ENCODE peak calls at places on chromosomes 16 and 17, in five cellular contexts. H, W, M, J and P are unnamed samples.

GRCh38 chr17:67682196-67682595 is 35.5 kb upstream of the NOL11 start:
- DNase-seq in H (no peak), W (peak), M (no peak), J (no peak), P (no peak)

GRCh38 chr17:1776857-1777256 is 15.0 kb downstream of the SERPINF1 start:
- DNase-seq in H (no peak), W (no peak), M (no peak), J (no peak), P (no peak)

GRCh38 chr16:84360748-84361147 is 7.6 kb upstream of the ATP2C2 start:
- DNase-seq in H (no peak), W (no peak), M (no peak), J (no peak), P (no peak)

GRCh38 chr16:68473358-68474064 is 25.2 kb upstream of the SMPD3 start:
- DNase-seq in H (no peak), W (no peak), M (no peak), J (no peak), P (no peak)

GRCh38 chr17:3724373-3725077 is 822 bp downstream of the HASPIN start:
- DNase-seq in H (no peak), W (no peak), M (no peak), J (no peak), P (no peak)

GRCh38 chr17:27578718-27579085 is 52.3 kb upstream of the LGALS9 start:
- DNase-seq in H (no peak), W (peak), M (no peak), J (no peak), P (no peak)

GRCh38 chr16:1788095-1788707 is 5.3 kb downstream of the IGFALS start:
- DNase-seq in H (no peak), W (peak), M (no peak), J (no peak), P (no peak)

GRCh38 chr17:67374329-67375053 is 2.6 kb upstream of the PITPNC1 start:
- DNase-seq in H (peak), W (peak), M (peak), J (peak), P (no peak)

GRCh38 chr17:74761419-74761818 is 13.0 kb downstream of the NHERF1 start:
- DNase-seq in H (no peak), W (no peak), M (no peak), J (no peak), P (no peak)

GRCh38 chr17:70414275-70414674 is 244.9 kb downstream of the KCNJ2 start:
- DNase-seq in H (no peak), W (no peak), M (no peak), J (no peak), P (no peak)

GRCh38 chr16:12027558-12027957 is 51.0 kb downstream of the SNX29 start:
- DNase-seq in H (no peak), W (no peak), M (no peak), J (no peak), P (no peak)

GRCh38 chr17:70405492-70406220 is 236.3 kb downstream of the KCNJ2 start:
- DNase-seq in H (no peak), W (no peak), M (no peak), J (peak), P (peak)

GRCh38 chr16:85586360-85587145 is 26.6 kb upstream of the GSE1 start:
- DNase-seq in H (peak), W (peak), M (peak), J (no peak), P (no peak)

GRCh38 chr16:79826732-79827514 is 226.4 kb upstream of the MAF start:
- DNase-seq in H (no peak), W (no peak), M (no peak), J (no peak), P (no peak)

GRCh38 chr17:28720247-28720996 is 637 bp downstream of the RPL23A start:
- DNase-seq in H (no peak), W (no peak), M (no peak), J (no peak), P (peak)

GRCh38 chr17:48718162-48718780 is 4.0 kb downstream of the PRAC1 start:
- DNase-seq in H (no peak), W (no peak), M (no peak), J (no peak), P (no peak)

GRCh38 chr16:1871974-1872635 is at the start of gene MEIOB:
- DNase-seq in H (peak), W (peak), M (no peak), J (no peak), P (no peak)

GRCh38 chr17:67047382-67047781 is 3.0 kb downstream of the CACNG1 start:
- DNase-seq in H (no peak), W (no peak), M (no peak), J (no peak), P (no peak)

GRCh38 chr16:11836653-11837244 is 14.6 kb downstream of the RSL1D1 start:
- DNase-seq in H (no peak), W (no peak), M (no peak), J (peak), P (peak)

GRCh38 chr17:2892305-2892971 is 96.2 kb downstream of the RAP1GAP2 start:
- DNase-seq in H (peak), W (peak), M (peak), J (peak), P (peak)

GRCh38 chr17:82019208-82019727 is 3.4 kb downstream of the CENPX start:
- DNase-seq in H (no peak), W (no peak), M (no peak), J (no peak), P (no peak)

GRCh38 chr16:50655558-50656055 is 25.5 kb downstream of the SNX20 start:
- DNase-seq in H (no peak), W (peak), M (no peak), J (no peak), P (no peak)

GRCh38 chr17:28372203-28372944 is 880 bp downstream of the SARM1 start:
- DNase-seq in H (no peak), W (no peak), M (no peak), J (peak), P (no peak)

GRCh38 chr16:56262148-56262878 is 71.0 kb downstream of the GNAO1 start:
- DNase-seq in H (peak), W (no peak), M (no peak), J (no peak), P (no peak)

GRCh38 chr16:64391009-64391663 is 730.7 kb downstream of the CDH11 start:
- DNase-seq in H (no peak), W (no peak), M (no peak), J (peak), P (no peak)

GRCh38 chr16:2838928-2839327 is 8.8 kb downstream of the ZG16B start:
- DNase-seq in H (peak), W (peak), M (peak), J (peak), P (no peak)

GRCh38 chr16:30902070-30902972 is 5.9 kb downstream of the CTF1 start:
- DNase-seq in H (peak), W (peak), M (peak), J (peak), P (no peak)
- TF ChIP-seq CTCF in H (peak), W (peak), M (peak), J (peak), P (peak)

GRCh38 chr17:50469671-50470305 is 1.1 kb upstream of the CHAD start:
- DNase-seq in H (no peak), W (no peak), M (no peak), J (no peak), P (no peak)
- H3K4me3 ChIP-seq in H (no peak), W (no peak), M (no peak), J (no peak), P (no peak)

GRCh38 chr17:49859991-49860953 is 12.4 kb upstream of the TAC4 start:
- DNase-seq in H (peak), W (no peak), M (no peak), J (no peak), P (no peak)
- TF ChIP-seq CTCF in H (no peak), W (no peak), M (no peak), J (no peak), P (no peak)

DNA sequence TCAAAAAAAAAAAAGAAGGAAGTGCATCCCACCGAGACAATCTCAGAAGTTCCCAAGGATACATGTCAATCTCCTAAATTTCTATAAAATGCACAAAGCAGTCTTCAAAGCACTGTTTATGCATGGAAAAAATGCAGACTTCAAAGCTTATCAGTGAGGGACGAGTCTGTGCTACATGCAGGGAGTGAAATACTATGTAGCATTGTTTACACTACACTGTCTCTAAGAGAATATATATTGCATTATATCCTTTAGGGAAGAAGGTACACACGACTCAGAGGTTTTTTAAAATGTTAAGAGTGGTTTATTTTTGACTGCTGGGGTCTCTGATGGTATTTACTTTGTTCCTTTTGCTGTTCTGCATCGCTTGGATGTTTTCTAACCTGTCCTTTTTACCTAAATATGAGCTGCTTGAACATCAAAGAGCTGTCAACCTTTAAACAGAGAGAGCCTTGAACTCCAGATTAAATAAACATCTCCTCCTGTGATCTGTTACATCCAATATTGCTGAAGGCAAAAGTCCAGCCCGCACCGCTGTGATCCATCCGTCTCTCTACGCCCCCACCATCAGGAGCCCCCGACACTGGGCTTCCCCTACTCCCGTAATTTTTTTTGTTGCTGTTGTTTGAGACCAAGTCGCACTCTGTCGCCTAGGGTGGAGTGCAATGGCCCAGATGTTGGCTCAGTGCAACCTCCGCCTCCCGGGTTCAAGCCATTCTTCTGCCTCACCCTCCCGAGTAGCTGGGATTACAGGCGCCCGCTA is 1.4 kb downstream of the FBXO31 start:
- DNase-seq in H (peak), W (no peak), M (no peak), J (no peak), P (no peak)
- H3K4me3 ChIP-seq in H (peak), W (peak), M (peak), J (peak), P (peak)

DNA sequence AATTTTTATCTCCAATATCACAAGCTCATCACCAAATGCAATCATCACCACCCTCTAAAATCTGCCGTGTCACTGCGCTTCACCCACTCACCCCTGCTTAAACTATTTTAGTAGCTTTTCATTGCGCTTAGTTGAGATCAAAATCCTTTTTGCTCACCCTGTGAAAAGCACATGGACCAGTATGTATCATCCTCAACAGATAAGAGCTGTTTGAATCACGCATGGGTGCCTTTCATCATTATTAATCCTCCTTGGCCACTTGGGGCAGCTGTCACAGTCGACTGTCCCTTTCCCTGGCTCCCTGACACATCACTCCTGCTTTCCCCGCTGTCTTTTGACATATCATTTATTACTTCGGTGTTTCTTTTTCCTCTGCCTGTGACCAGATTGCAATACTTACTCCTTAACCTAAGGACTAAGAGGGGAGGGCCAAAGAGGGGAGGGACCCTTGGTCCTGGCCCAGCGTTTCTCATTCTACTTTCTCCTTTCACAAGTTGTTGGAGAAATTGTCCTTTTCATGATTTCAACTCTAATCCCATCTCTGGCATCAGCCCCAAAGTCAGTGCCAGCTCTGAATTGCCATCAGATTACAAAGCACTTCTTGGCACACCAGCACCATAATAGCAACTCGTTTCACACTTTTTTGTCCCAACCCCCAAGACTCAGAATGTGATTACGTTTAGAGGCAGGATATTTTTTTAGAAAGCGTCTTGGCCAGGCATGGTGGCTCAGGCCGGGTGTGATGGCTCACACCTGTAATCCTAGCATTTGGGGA is 8.6 kb upstream of the KDM6B start:
- DNase-seq in H (no peak), W (peak), M (no peak), J (no peak), P (peak)
- TF ChIP-seq CTCF in H (no peak), W (no peak), M (peak), J (peak), P (no peak)

GRCh38 chr17:78973196-78973595 is 6.5 kb downstream of the LGALS3BP start:
- DNase-seq in H (no peak), W (no peak), M (no peak), J (no peak), P (no peak)

GRCh38 chr17:78972507-78973105 is 7.1 kb downstream of the LGALS3BP start:
- DNase-seq in H (no peak), W (no peak), M (no peak), J (no peak), P (no peak)

GRCh38 chr17:78976907-78977680 is 2.6 kb downstream of the LGALS3BP start:
- DNase-seq in H (no peak), W (no peak), M (no peak), J (no peak), P (no peak)

GRCh38 chr17:78973792-78974520 is 5.8 kb downstream of the LGALS3BP start:
- DNase-seq in H (no peak), W (no peak), M (no peak), J (no peak), P (no peak)

DNA sequence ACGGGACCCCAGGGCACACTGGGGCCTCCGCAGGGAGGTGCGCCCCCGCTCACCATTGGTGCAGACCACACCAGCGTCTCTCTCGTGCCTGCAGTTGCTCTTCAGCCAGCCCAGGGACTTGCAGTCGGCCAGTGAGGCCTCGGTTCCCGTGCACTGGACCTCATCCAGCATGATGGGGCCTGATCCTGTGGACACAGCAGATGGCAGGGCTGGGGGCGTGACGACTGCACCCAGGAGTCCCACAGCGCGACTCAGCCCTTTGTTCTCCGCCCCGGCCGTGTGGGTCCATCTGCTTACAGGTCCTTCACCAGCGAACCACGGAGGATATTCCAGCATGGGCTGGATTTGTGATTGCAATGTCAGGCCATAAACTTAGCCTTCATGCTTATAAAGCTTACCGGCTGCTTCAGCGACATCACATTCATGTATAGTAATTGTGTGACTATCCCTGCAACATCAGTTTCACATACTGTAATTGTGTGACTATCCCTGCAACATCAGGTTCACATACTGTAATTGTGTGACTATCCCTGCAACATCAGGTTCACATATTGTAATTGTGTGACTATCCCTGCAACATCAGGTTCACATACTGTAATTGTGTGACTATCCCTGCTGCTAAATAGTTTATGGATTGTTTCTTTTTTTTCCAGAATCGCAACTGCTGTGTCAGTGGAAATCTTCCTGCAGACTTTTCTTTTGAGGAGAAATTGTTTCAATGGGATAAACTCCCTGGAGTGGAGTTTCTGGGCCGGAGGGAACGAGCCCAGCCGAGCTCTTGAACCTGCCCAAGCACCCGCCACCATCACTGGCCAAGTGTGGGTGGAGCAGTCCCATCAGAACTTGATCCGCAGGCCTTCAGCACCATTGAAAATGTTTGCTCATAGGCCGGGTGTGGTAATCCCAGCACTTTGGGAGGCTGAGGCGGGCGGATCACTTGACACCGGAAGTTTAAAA is 4.8 kb downstream of the LGALS3BP start:
- DNase-seq in H (peak), W (peak), M (peak), J (peak), P (peak)
- H3K4me3 ChIP-seq in H (no peak), W (no peak), M (peak), J (peak), P (no peak)

GRCh38 chr16:54280751-54281150 is 5.8 kb downstream of the IRX3 start:
- DNase-seq in H (no peak), W (no peak), M (no peak), J (no peak), P (no peak)
- TF ChIP-seq CTCF in H (no peak), W (no peak), M (no peak), J (no peak), P (no peak)

DNA sequence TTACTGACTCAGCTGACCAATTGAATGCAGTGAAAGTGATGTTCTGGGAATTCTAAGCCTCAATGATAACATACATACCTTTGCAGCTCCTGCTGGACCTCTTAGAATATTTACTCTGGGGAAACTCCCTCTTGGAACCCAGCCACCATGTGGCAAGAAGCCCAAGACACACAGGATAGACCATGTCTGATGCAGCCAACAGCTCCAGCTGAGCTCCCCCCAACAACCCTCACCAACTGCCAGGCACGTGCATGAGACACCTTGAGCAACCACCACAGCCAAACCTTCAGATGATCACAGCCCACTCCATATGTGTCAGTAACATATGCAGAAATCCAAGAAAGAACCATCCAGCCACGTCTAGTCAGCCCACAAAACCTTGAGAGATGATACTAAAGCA is 53.0 kb downstream of the XYLT1 start:
- DNase-seq in H (peak), W (no peak), M (no peak), J (no peak), P (no peak)
- H3K4me3 ChIP-seq in H (no peak), W (no peak), M (no peak), J (no peak), P (no peak)

DNA sequence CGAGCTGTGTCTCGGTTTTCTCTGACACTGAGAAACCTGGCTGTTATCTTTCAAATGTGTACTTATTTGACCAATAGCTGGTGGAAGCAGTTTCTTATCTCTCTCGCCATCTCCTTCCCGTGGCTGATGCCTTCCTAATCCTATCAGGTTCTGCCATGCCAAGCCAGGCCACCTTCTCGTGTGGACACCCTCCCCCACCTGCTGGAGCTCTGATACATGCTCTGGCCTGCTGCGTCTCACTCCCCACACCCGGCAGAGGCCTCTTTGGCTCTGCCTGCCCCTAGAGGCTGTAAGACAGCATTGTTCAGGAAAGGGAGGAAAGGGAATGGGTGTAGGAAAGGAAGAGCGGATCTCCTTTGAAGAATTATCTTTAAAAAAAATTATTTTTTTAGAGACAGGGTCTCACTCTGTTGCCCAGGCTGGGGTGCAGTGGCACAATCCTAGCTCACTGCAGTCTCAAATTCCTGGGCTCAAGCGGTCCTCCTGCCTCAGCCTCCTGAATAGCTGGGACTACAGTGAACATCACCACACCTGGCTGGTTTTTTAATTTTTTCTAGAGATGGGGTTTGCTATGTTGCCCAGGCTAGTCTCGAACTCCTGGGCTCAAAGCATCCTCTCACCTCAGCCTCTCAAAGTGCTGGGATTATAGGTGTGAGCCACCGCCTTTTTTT is 7.5 kb upstream of the ARMC5 start:
- DNase-seq in H (no peak), W (peak), M (peak), J (peak), P (no peak)
- TF ChIP-seq CTCF in H (peak), W (peak), M (peak), J (peak), P (peak)